ENCODE peak calls at places on chromosomes 6 and 20, in ten cellular contexts. H is NCI-H1417; U is fibroblast of lung; Y is T-helper 1 cell; S is GM06990; W is lower leg skin; I is Calu3; O is natural killer cell; Q is effector memory CD8-positive, alpha-beta T cell; T is DND-41. R is an unnamed sample.

GRCh38 chr6:7112741-7113313 is 5.1 kb downstream of the RREB1 start:
- DNase-seq in H (peak), Q (no peak), I (peak), T (no peak), S (peak), O (peak), W (no peak), U (no peak), Y (peak), R (no peak)

GRCh38 chr20:11716239-11716944 is 201.3 kb upstream of the BTBD3 start:
- DNase-seq in O (no peak), W (no peak), I (peak), U (peak), S (no peak), Y (no peak), Q (no peak), H (no peak), T (peak), R (peak)

GRCh38 chr6:36621371-36621855 is 27.3 kb downstream of the SRSF3 start:
- DNase-seq in I (no peak), T (no peak), W (no peak), O (no peak), H (no peak), Y (no peak), U (no peak), S (no peak), Q (no peak), R (no peak)

GRCh38 chr20:59403261-59403961 is 103.0 kb downstream of the EDN3 start:
- DNase-seq in S (peak), Q (peak), Y (peak), T (peak), I (peak), H (peak), O (peak), U (no peak), W (no peak), R (peak)

GRCh38 chr6:146543940-146544661 is 468 bp downstream of the RAB32 start:
- DNase-seq in Y (no peak), S (peak), I (no peak), H (no peak), T (no peak), W (peak), O (no peak), Q (no peak), U (peak), R (peak)

GRCh38 chr6:41846666-41847237 is 48.4 kb downstream of the USP49 start:
- DNase-seq in H (no peak), U (peak), Q (peak), W (peak), Y (peak), T (peak), I (peak), O (peak), S (peak), R (peak)

GRCh38 chr20:10992776-10993175 is 319.0 kb upstream of the JAG1 start:
- DNase-seq in W (no peak), U (peak), Q (no peak), I (no peak), T (no peak), S (no peak), Y (no peak), H (no peak), O (no peak), R (no peak)

GRCh38 chr6:43614396-43614730 is 14.7 kb downstream of the GTPBP2 start:
- DNase-seq in U (no peak), Q (no peak), I (no peak), S (no peak), T (no peak), W (no peak), O (no peak), H (no peak), Y (no peak), R (no peak)

GRCh38 chr20:16350465-16350864 is 222.8 kb downstream of the KIF16B start:
- DNase-seq in U (no peak), W (no peak), O (no peak), T (no peak), S (no peak), H (no peak), Q (no peak), I (no peak), Y (no peak), R (no peak)

R was measured in RPMI8226.